ENCODE peak calls at places on chromosomes 1 and 21, in four cellular contexts. Q, S, C and B are unnamed samples. For H3K4me1, the result is how much of the 10 kb centered on the place peaks cover.

GRCh38 chr1:183235503-183235902 is 49.4 kb downstream of the LAMC2 start:
- DNase-seq in Q (no peak), C (no peak), S (no peak), B (no peak)

GRCh38 chr1:2474933-2475371 is 1.1 kb upstream of the PLCH2 start:
- DNase-seq in Q (no peak), S (no peak), C (no peak), B (no peak)

GRCh38 chr1:227437495-227438008 is 119.3 kb upstream of the CDC42BPA start:
- DNase-seq in C (peak), S (no peak), Q (peak), B (no peak)

GRCh38 chr1:110118636-110119396 is 6.6 kb downstream of the UBL4B start:
- DNase-seq in Q (no peak), C (no peak), S (no peak), B (no peak)

GRCh38 chr1:30840904-30841598 is 67.5 kb downstream of the SDC3 start:
- DNase-seq in Q (peak), S (no peak), C (no peak), B (no peak)

GRCh38 chr1:183277821-183278735 is 92.0 kb downstream of the LAMC2 start:
- DNase-seq in Q (no peak), C (no peak), S (no peak), B (no peak)

GRCh38 chr21:34534522-34534921 is 22.5 kb upstream of the KCNE1 start:
- DNase-seq in C (no peak), S (no peak), Q (no peak), B (no peak)

GRCh38 chr1:48906729-48907128 is 130.0 kb upstream of the BEND5 start:
- DNase-seq in Q (no peak), C (no peak), S (no peak), B (no peak)

GRCh38 chr1:192530254-192530653 is 45.3 kb upstream of the RGS1 start:
- DNase-seq in Q (no peak), S (no peak), C (no peak), B (no peak)

GRCh38 chr1:36257375-36257767 is 33.1 kb downstream of the THRAP3 start:
- DNase-seq in C (no peak), Q (peak), S (no peak), B (no peak)

GRCh38 chr1:201169971-201170532 is 15.8 kb upstream of the TMEM9 start:
- DNase-seq in S (no peak), Q (no peak), C (no peak), B (no peak)

GRCh38 chr1:63739452-63739851 is 34.4 kb upstream of the ROR1 start:
- DNase-seq in S (no peak), C (no peak), Q (peak), B (no peak)

GRCh38 chr21:46229133-46229922 is 754 bp upstream of the LSS start:
- DNase-seq in Q (peak), C (peak), S (no peak), B (no peak)

GRCh38 chr21:44924611-44925010 is 3.9 kb upstream of the ITGB2 start:
- DNase-seq in C (no peak), S (no peak), Q (no peak), B (no peak)

GRCh38 chr1:145959333-145959732 is 1.5 kb upstream of the LIX1L start:
- DNase-seq in Q (no peak), S (no peak), C (no peak), B (no peak)
- H3K4me1 ChIP-seq in Q (under half), S (under half), C (under half), B (under half)

DNA sequence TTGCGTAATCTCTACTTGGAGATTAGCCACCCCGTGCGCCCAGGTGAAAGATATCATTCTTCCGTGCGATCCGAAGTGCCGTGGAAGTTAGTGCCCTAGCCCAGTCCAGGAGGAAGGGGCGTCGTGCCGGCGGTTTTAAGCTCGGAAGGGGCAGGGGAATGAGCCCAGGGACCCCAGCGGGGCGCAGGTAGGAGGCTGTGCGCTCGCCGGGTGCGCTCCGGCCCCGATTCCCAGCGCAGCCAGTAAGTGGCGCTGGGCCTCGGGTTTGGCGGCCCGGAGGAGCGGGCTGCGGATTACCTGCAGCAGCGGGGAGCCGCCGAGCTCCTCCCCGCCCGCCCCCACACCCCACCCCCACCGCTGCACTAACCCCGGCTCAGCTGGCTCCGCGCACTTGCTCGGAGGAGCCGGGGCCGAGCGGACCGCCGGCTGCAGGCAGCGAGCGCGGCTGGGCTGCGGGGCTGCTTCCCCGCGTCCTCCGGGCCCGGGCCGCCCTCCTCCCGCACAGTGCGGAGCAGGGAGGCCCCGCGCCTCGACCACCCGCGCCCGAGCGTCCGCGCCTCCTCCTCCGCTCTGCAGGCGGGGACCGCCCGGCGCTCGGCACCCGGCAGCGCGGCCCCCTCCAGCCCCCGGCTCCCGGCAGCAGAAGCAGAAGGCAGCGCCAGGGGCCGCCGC is at the start of gene RYR2:
- DNase-seq in S (no peak), Q (peak), C (peak), B (no peak)
- TF ChIP-seq CTCF in S (peak), Q (peak), C (peak), B (no peak)

GRCh38 chr1:8218351-8219092 is 99.4 kb upstream of the SLC45A1 start:
- DNase-seq in C (no peak), S (no peak), Q (no peak), B (peak)

GRCh38 chr1:8219530-8219929 is 98.4 kb upstream of the SLC45A1 start:
- DNase-seq in S (no peak), Q (no peak), C (no peak), B (no peak)

GRCh38 chr1:8217011-8217711 is 100.8 kb upstream of the SLC45A1 start:
- DNase-seq in C (peak), S (no peak), Q (peak), B (no peak)

GRCh38 chr1:8216005-8216404 is 101.9 kb upstream of the SLC45A1 start:
- DNase-seq in Q (no peak), S (no peak), C (no peak), B (no peak)

GRCh38 chr1:8217809-8218208 is 100.1 kb upstream of the SLC45A1 start:
- DNase-seq in C (no peak), Q (no peak), S (no peak), B (no peak)
- H3K4me3 ChIP-seq in C (no peak), Q (peak), S (peak), B (peak)

GRCh38 chr21:38985423-38986378 is 180.0 kb downstream of the ETS2 start:
- DNase-seq in C (peak), Q (no peak), S (peak), B (peak)
- H3K4me1 ChIP-seq in C (half or more), Q (under half), S (under half), B (under half)

GRCh38 chr1:152621993-152622392 is 910 bp downstream of the LCE3A start:
- DNase-seq in Q (no peak), C (no peak), S (no peak), B (no peak)
- TF ChIP-seq CTCF in Q (no peak), C (no peak), S (no peak), B (no peak)